ENCODE peak calls at places on chromosomes 12 and 14, in five cellular contexts. A, O, E, N and Q are unnamed samples.

GRCh38 chr12:13602217-13602616 is 379.2 kb downstream of the GRIN2B start:
- DNase-seq in A (no peak), O (no peak), E (no peak), N (no peak), Q (no peak)

GRCh38 chr14:74251546-74252030 is 12.3 kb downstream of the VSX2 start:
- DNase-seq in A (peak; percentile 58), O (peak; percentile 85), E (peak; percentile 39), N (peak; percentile 74), Q (peak; percentile 76)

GRCh38 chr14:28242895-28243294 is 523.7 kb upstream of the FOXG1 start:
- DNase-seq in A (no peak), O (no peak), E (no peak), N (no peak), Q (no peak)

GRCh38 chr14:80315681-80316080 is 104.4 kb upstream of the DIO2 start:
- DNase-seq in A (no peak), O (no peak), E (no peak), N (no peak), Q (no peak)

GRCh38 chr14:101459392-101459900 is 101.8 kb upstream of the DIO3 start:
- DNase-seq in A (no peak), O (no peak), E (no peak), N (no peak), Q (no peak)

GRCh38 chr12:28099862-28100261 is 90.4 kb upstream of the CCDC91 start:
- DNase-seq in A (no peak), O (no peak), E (no peak), N (no peak), Q (no peak)

GRCh38 chr12:21502164-21502496 is 541 bp downstream of the GOLT1B start:
- DNase-seq in A (no peak), O (no peak), E (peak; percentile 16), N (no peak), Q (no peak)

GRCh38 chr14:75389679-75390078 is 38.1 kb upstream of the JDP2 start:
- DNase-seq in A (no peak), O (no peak), E (no peak), N (no peak), Q (no peak)

GRCh38 chr12:32644455-32644854 is 34.6 kb upstream of the DNM1L start:
- DNase-seq in A (no peak), O (no peak), E (no peak), N (no peak), Q (no peak)

GRCh38 chr12:10211101-10211974 is 1.3 kb upstream of the GABARAPL1 start:
- DNase-seq in A (peak; percentile 44), O (no peak), E (no peak), N (peak; percentile 13), Q (no peak)

GRCh38 chr14:72075649-72076334 is 143.6 kb downstream of the RGS6 start:
- DNase-seq in A (no peak), O (no peak), E (no peak), N (no peak), Q (no peak)

GRCh38 chr12:25648460-25648859 is 95.4 kb upstream of the LMNTD1 start:
- DNase-seq in A (no peak), O (peak; percentile 25), E (no peak), N (peak; percentile 7), Q (no peak)